ENCODE peak calls at places on chromosomes 12 and 14, in ten cellular contexts. P, Z, Y, N, Q, V, I, J, R and G are unnamed samples.

GRCh38 chr14:70282666-70283065 is 76.8 kb downstream of the COX16 start:
- DNase-seq in V (no peak), Y (no peak), P (no peak), Q (no peak), I (no peak), R (no peak), N (no peak), Z (no peak), J (no peak), G (no peak)

GRCh38 chr12:104243551-104243950 is 28.0 kb downstream of the TXNRD1 start:
- DNase-seq in R (no peak), J (peak; percentile 84), Q (no peak), N (no peak), Z (no peak), I (no peak), V (no peak), P (no peak), Y (no peak), G (no peak)

GRCh38 chr12:11968041-11968383 is 102.7 kb upstream of the BCL2L14 start:
- DNase-seq in R (no peak), J (no peak), Q (no peak), I (no peak), N (no peak), V (no peak), Y (no peak), P (no peak), Z (no peak), G (no peak)

GRCh38 chr12:120980800-120981368 is 2.5 kb downstream of the HNF1A start:
- DNase-seq in Z (no peak), P (no peak), R (no peak), J (no peak), Q (no peak), N (no peak), Y (no peak), I (no peak), V (no peak), G (no peak)

GRCh38 chr14:74893614-74894091 is 11.9 kb downstream of the DLST start:
- DNase-seq in P (no peak), R (no peak), I (no peak), J (no peak), Y (no peak), Q (no peak), Z (no peak), N (no peak), V (no peak), G (no peak)

GRCh38 chr12:108702534-108702933 is 28.8 kb downstream of the CORO1C start:
- DNase-seq in Y (no peak), Z (no peak), P (no peak), J (no peak), V (no peak), N (no peak), Q (no peak), I (no peak), R (no peak), G (no peak)

GRCh38 chr14:85622986-85623385 is 93.0 kb downstream of the FLRT2 start:
- DNase-seq in J (no peak), N (no peak), R (no peak), P (no peak), Z (no peak), V (no peak), I (no peak), Q (no peak), Y (no peak), G (no peak)

GRCh38 chr12:38465020-38465419 is 148.4 kb downstream of the ALG10B start:
- DNase-seq in Z (no peak), Q (no peak), Y (no peak), I (no peak), J (no peak), P (no peak), V (no peak), N (no peak), R (no peak), G (no peak)

GRCh38 chr12:27333311-27334009 is 824 bp downstream of the BMAL2 start:
- DNase-seq in I (no peak), J (no peak), Q (no peak), Z (peak; percentile 21), R (peak; percentile 66), P (peak; percentile 29), V (peak; percentile 58), N (peak; percentile 50), Y (peak; percentile 22), G (peak; percentile 38)

GRCh38 chr12:75889214-75889613 is 142.4 kb downstream of the PHLDA1 start:
- DNase-seq in R (no peak), J (no peak), V (no peak), I (no peak), P (no peak), N (no peak), Z (no peak), Y (no peak), Q (no peak), G (no peak)

GRCh38 chr14:74472590-74472989 is 20.5 kb downstream of the NPC2 start:
- DNase-seq in Z (no peak), V (no peak), R (no peak), Q (no peak), I (no peak), P (no peak), J (no peak), N (no peak), Y (no peak), G (no peak)

GRCh38 chr14:100091386-100091785 is 26.2 kb downstream of the EVL start:
- DNase-seq in Y (no peak), V (no peak), J (no peak), N (no peak), Z (no peak), R (no peak), P (no peak), I (no peak), Q (no peak), G (no peak)

GRCh38 chr12:121992059-121992879 is 29.4 kb upstream of the BCL7A start:
- DNase-seq in N (peak; percentile 78), R (no peak), V (no peak), P (no peak), Z (peak; percentile 99), Y (peak; percentile 25), Q (peak; percentile 98), I (peak; percentile 82), J (peak; percentile 97), G (peak; percentile 92)

GRCh38 chr14:57749267-57749666 is 116.6 kb downstream of the SLC35F4 start:
- DNase-seq in J (peak; percentile 33), Q (peak; percentile 53), Y (no peak), I (no peak), R (no peak), Z (peak; percentile 84), N (no peak), V (no peak), P (no peak), G (peak; percentile 57)

GRCh38 chr14:39218171-39218769 is 15.4 kb upstream of the MIA2 start:
- DNase-seq in Q (peak; percentile 68), Y (no peak), V (no peak), R (no peak), N (peak; percentile 6), J (peak; percentile 5), I (no peak), Z (peak; percentile 68), P (no peak), G (no peak)

GRCh38 chr12:127393896-127394295 is 873.1 kb upstream of the TMEM132C start:
- DNase-seq in V (no peak), Y (no peak), Z (peak; percentile 79), J (peak; percentile 72), Q (peak; percentile 25), R (no peak), I (no peak), N (peak; percentile 59), P (no peak), G (peak; percentile 86)

GRCh38 chr12:54356951-54357356 is 7.3 kb downstream of the GPR84 start:
- DNase-seq in N (no peak), V (no peak), Z (no peak), R (no peak), Y (no peak), I (no peak), J (no peak), P (no peak), Q (no peak), G (no peak)

DNA sequence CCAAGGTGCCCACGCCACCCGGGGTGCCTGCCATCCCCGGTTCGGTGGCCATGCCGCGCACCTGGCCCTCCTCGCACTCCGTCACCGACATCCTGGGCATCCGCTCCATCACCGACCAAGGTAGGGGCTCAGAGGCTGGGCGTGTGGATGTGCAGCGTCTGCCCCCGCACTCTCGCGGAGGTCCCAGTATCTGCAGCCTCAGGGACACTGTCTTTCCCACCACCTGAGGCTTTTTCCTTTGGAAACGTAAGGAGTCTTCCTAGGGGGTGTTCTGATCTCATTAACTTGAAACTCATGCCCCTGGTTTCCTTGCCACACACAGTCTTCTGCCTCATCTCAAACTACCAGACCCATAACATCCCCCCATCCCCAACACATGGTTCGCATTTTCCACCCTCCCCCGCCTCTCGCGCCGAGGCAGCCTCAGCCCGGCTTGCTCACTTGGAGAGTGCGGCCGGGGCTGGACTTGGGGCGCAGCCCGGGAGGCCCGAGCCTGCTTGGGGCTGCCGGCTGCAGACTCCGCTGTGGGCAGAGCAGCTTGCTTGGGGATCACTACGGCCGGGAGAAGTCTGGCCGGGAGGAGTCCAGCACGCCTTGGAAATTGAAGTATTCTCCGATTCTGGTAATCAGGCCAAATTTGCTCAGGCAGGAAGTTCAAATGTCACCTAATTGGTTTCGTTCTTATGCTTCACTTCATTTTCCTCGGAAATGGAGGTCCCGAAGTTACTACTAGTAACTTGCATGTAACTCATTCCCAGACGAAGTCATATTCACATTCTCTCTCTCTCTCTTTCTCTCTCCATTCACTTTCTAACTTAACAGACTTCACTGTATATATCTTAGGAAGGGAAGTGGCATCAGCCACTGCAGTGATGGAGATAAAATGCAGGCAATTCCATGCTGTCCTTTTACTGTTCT is 2.0 kb downstream of the PAX9 start:
- DNase-seq in Q (no peak), Y (no peak), R (no peak), V (peak; percentile 68), P (no peak), J (peak; percentile 51), Z (no peak), I (no peak), N (peak; percentile 63), G (peak; percentile 44)
- H3K4me3 ChIP-seq in Q (no peak overlapping the region), Y (no peak overlapping the region), R (peak overlapping the region; percentile 22), V (peak overlapping the region; percentile 60), P (no peak overlapping the region), J (peak overlapping the region; percentile 68), Z (peak overlapping the region; percentile 18), I (no peak overlapping the region), N (peak overlapping the region; percentile 81), G (peak overlapping the region; percentile 62)

GRCh38 chr14:89041245-89041585 is 216.8 kb downstream of the TTC8 start:
- DNase-seq in R (no peak), Q (no peak), P (no peak), Z (no peak), I (peak; percentile 50), V (no peak), N (no peak), J (no peak), Y (no peak), G (no peak)
- H3K4me3 ChIP-seq in R (no peak overlapping the region), Q (peak overlapping the region; percentile 38), P (no peak overlapping the region), Z (peak overlapping the region; percentile 51), I (no peak overlapping the region), V (peak overlapping the region; percentile 62), N (peak overlapping the region; percentile 71), J (peak overlapping the region; percentile 62), Y (no peak overlapping the region), G (no peak overlapping the region)

GRCh38 chr12:22729431-22729830 is 104.5 kb downstream of the ETNK1 start:
- DNase-seq in Y (no peak), I (no peak), R (no peak), P (no peak), Q (no peak), V (no peak), N (no peak), Z (no peak), J (no peak), G (no peak)
- H3K4me3 ChIP-seq in Y (no peak overlapping the region), I (no peak overlapping the region), R (no peak overlapping the region), P (no peak overlapping the region), Q (no peak overlapping the region), V (no peak overlapping the region), N (peak overlapping the region; percentile 77), Z (no peak overlapping the region), J (peak overlapping the region; percentile 38), G (no peak overlapping the region)

GRCh38 chr12:1474567-1475153 is 119.7 kb downstream of the FBXL14 start:
- DNase-seq in Z (peak; percentile 96), R (no peak), V (no peak), N (peak; percentile 94), P (no peak), Q (peak; percentile 85), J (peak; percentile 86), I (no peak), Y (no peak), G (peak; percentile 80)
- H3K4me3 ChIP-seq in Z (no peak overlapping the region), R (peak overlapping the region; percentile 1), V (no peak overlapping the region), N (peak overlapping the region; percentile 61), P (no peak overlapping the region), Q (peak overlapping the region; percentile 27), J (peak overlapping the region; percentile 44), I (no peak overlapping the region), Y (no peak overlapping the region), G (peak overlapping the region; percentile 1)